ENCODE peak calls at places on chromosome 13, in six cellular contexts. One of them, this sample, is unnamed.

GRCh38 chr13:44160549-44161278 is 212.9 kb upstream of the SERP2 start:
- DNase-seq in H9: no peak
- DNase-seq in endothelial cell of umbilical vein: no peak
- DNase-seq in fibroblast of lung: no peak
- DNase-seq in neuronal stem cell: no peak
- DNase-seq in HCT116: no peak
- DNase-seq in this sample: no peak

GRCh38 chr13:65595881-65596280 is 1634.3 kb downstream of the PCDH9 start:
- DNase-seq in HCT116: no peak
- DNase-seq in endothelial cell of umbilical vein: no peak
- DNase-seq in H9: no peak
- DNase-seq in fibroblast of lung: peak; percentile 71
- DNase-seq in neuronal stem cell: no peak
- DNase-seq in this sample: no peak

GRCh38 chr13:76293346-76293745 is 592.9 kb downstream of the KCTD12 start:
- DNase-seq in fibroblast of lung: peak; percentile 73
- DNase-seq in neuronal stem cell: no peak
- DNase-seq in HCT116: no peak
- DNase-seq in endothelial cell of umbilical vein: peak; percentile 89
- DNase-seq in H9: no peak
- DNase-seq in this sample: no peak

GRCh38 chr13:106109391-106109791 is 426.1 kb downstream of the EFNB2 start:
- DNase-seq in endothelial cell of umbilical vein: peak; percentile 93
- DNase-seq in H9: no peak
- DNase-seq in HCT116: no peak
- DNase-seq in fibroblast of lung: peak; percentile 69
- DNase-seq in neuronal stem cell: no peak
- DNase-seq in this sample: no peak

GRCh38 chr13:76481738-76482137 is 404.5 kb downstream of the KCTD12 start:
- DNase-seq in neuronal stem cell: no peak
- DNase-seq in fibroblast of lung: peak; percentile 20
- DNase-seq in HCT116: no peak
- DNase-seq in H9: no peak
- DNase-seq in endothelial cell of umbilical vein: no peak
- DNase-seq in this sample: no peak

GRCh38 chr13:110314516-110315245 is 7.6 kb downstream of the COL4A2 start:
- DNase-seq in HCT116: no peak
- DNase-seq in H9: peak; percentile 20
- DNase-seq in neuronal stem cell: no peak
- DNase-seq in endothelial cell of umbilical vein: no peak
- DNase-seq in fibroblast of lung: no peak
- DNase-seq in this sample: no peak

GRCh38 chr13:104301216-104301975 is 1235.2 kb upstream of the SLC10A2 start:
- DNase-seq in HCT116: no peak
- DNase-seq in neuronal stem cell: no peak
- DNase-seq in H9: no peak
- DNase-seq in fibroblast of lung: peak; percentile 26
- DNase-seq in endothelial cell of umbilical vein: no peak
- DNase-seq in this sample: no peak

GRCh38 chr13:109180905-109181425 is 551.6 kb downstream of the MYO16 start:
- DNase-seq in fibroblast of lung: peak; percentile 95
- DNase-seq in HCT116: peak; percentile 24
- DNase-seq in H9: no peak
- DNase-seq in neuronal stem cell: no peak
- DNase-seq in endothelial cell of umbilical vein: no peak
- DNase-seq in this sample: no peak

DNA sequence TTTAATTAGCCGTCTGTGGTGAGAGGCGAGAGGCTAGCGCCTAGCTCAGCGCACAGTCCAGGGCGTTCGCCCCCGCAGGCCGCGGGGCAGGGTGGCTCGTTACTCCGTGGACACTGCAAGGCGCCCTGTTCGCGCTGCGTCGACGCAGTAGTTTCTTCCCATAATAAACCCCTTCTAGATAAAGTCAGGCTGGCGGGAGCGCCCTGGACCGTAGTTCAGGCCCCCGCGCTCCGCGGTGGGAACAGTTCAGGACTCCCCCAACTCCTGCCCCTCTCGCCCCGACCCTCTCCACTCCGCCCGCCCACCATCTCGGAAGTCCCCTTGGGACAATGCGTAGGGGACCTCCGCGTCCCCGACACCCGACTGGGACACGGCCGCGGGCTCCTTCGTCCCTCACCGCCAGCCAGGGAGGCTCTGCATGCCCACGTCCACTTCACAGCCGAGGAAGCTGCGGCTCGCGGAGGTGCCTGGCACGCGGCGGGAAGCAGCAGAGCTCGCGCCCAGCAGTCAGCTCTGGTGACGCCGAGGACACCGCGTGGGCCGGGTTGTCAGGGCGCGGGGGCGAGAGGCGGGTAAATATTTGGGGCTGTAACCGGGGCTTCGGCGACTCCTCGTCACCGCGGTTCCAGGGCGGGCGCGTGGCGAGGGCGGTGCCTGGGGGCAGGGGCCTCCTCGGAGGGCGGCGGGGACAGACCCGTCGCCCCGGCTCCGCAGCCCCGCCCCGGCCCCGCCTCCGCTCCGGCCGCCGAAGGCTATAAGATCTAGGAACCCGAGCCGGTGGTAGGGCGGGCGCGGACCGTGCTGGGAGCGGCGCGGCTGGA is at the start of gene RGCC:
- DNase-seq in fibroblast of lung: peak; percentile 57
- DNase-seq in HCT116: peak; percentile 10
- DNase-seq in endothelial cell of umbilical vein: peak; percentile 74
- DNase-seq in neuronal stem cell: peak; percentile 56
- DNase-seq in H9: peak; percentile 75
- DNase-seq in this sample: peak; percentile 88
- H3K9ac ChIP-seq in fibroblast of lung: peak within 1 kb of the TSS; percentile 72
- H3K9ac ChIP-seq in HCT116: peak within 1 kb of the TSS; percentile 55
- H3K9ac ChIP-seq in endothelial cell of umbilical vein: peak within 1 kb of the TSS; percentile 84
- H3K9ac ChIP-seq in neuronal stem cell: peak within 1 kb of the TSS; percentile 87
- H3K9ac ChIP-seq in H9: no peak within 1 kb of the TSS
- H3K9ac ChIP-seq in this sample: peak within 1 kb of the TSS; percentile 34

DNA sequence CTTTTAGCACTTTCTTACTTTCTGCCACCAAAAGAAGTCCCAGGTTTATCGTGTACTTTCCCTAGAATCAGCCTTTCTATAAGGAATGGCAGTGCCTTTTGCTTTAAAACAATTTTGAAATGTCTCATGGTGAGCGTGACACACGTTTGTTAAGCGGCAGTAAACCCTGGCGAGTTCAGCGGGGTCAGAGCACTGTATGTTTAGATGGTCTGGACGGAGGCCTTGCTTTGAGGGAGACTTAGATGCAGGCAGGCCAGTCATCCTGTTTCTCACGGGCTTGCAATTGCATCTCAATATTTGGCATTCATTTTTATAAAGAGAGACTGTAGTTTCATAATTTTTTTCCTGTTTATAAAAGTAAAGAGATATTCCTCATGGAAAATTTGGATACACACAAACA is 96.4 kb downstream of the TNFRSF19 start:
- DNase-seq in H9: no peak
- DNase-seq in HCT116: no peak
- DNase-seq in fibroblast of lung: no peak
- DNase-seq in neuronal stem cell: no peak
- DNase-seq in endothelial cell of umbilical vein: no peak
- DNase-seq in this sample: no peak
- H3K9ac ChIP-seq in H9: no peak overlapping the region
- H3K9ac ChIP-seq in HCT116: no peak overlapping the region
- H3K9ac ChIP-seq in fibroblast of lung: no peak overlapping the region
- H3K9ac ChIP-seq in neuronal stem cell: no peak overlapping the region
- H3K9ac ChIP-seq in endothelial cell of umbilical vein: no peak overlapping the region
- H3K9ac ChIP-seq in this sample: no peak overlapping the region

DNA sequence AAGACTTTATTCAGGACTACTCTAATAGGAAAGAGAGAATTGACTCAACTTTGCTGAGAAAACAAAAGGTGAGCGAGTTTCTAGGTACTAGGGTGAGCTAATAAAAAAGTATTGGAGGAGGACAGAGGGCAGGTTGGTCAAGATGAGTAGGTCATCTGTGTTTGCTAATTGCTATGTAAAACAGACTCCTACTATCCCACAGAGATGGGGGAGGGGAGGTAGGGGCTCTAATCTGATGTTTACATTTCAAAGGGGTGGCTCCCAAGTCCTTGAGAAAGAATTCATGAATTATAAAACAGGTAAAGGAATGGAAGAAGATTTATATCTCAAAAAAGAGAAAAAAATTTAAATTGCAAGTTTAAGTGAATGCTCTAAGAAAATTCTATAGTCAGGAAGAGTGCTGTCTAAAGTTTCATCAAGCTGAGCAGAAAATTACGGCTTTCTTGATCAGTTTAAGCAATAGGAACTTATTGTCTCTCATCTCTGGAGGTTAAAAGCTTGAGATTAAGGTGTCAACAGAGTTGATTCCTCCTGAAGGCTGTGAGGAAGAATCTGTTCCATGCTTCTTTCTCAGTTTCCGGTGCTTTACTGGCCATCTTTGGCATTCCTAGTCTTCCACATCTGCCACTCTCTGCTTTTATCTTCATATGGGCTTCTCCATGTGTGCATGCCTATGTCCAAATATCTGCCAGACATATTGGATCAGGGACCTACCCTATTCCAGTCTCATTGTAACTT is 790.3 kb downstream of the SLITRK5 start:
- DNase-seq in H9: peak; percentile 55
- DNase-seq in HCT116: no peak
- DNase-seq in neuronal stem cell: no peak
- DNase-seq in endothelial cell of umbilical vein: no peak
- DNase-seq in fibroblast of lung: no peak
- DNase-seq in this sample: no peak
- H3K9ac ChIP-seq in H9: no peak overlapping the region
- H3K9ac ChIP-seq in HCT116: no peak overlapping the region
- H3K9ac ChIP-seq in neuronal stem cell: no peak overlapping the region
- H3K9ac ChIP-seq in endothelial cell of umbilical vein: no peak overlapping the region
- H3K9ac ChIP-seq in fibroblast of lung: no peak overlapping the region
- H3K9ac ChIP-seq in this sample: no peak overlapping the region

DNA sequence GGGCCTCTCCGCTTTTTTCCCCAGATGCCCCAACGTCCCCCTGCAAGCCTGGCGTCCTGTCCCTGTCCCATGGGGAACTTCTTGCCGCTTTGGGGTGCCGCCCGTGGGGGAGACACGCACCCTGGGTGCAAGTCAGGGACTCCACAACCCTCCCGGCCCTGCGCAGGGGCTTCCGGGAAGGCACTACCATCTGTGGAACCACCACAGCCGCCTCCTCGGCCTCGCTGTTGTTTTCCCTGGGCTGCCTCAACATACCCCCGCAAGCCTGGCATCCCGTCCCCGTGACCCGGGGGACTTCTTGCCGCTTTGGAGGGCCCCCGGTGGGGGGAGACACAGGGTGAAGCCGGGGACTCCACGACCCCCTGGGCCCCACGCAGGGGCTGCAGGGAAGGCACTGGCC is 238.4 kb downstream of the TUBA3C start:
- DNase-seq in H9: no peak
- DNase-seq in endothelial cell of umbilical vein: no peak
- DNase-seq in fibroblast of lung: no peak
- DNase-seq in HCT116: no peak
- DNase-seq in neuronal stem cell: no peak
- DNase-seq in this sample: peak; percentile 72
- H3K9ac ChIP-seq in H9: no peak overlapping the region
- H3K9ac ChIP-seq in endothelial cell of umbilical vein: no peak overlapping the region
- H3K9ac ChIP-seq in fibroblast of lung: no peak overlapping the region
- H3K9ac ChIP-seq in HCT116: no peak overlapping the region
- H3K9ac ChIP-seq in neuronal stem cell: no peak overlapping the region
- H3K9ac ChIP-seq in this sample: no peak overlapping the region

GRCh38 chr13:40508112-40508511 is 158.3 kb downstream of the FOXO1 start:
- DNase-seq in HCT116: no peak
- DNase-seq in H9: no peak
- DNase-seq in endothelial cell of umbilical vein: peak; percentile 96
- DNase-seq in fibroblast of lung: peak; percentile 77
- DNase-seq in neuronal stem cell: no peak
- DNase-seq in this sample: no peak
- H3K9ac ChIP-seq in HCT116: no peak overlapping the region
- H3K9ac ChIP-seq in H9: no peak overlapping the region
- H3K9ac ChIP-seq in endothelial cell of umbilical vein: peak overlapping the region; percentile 51
- H3K9ac ChIP-seq in fibroblast of lung: no peak overlapping the region
- H3K9ac ChIP-seq in neuronal stem cell: no peak overlapping the region
- H3K9ac ChIP-seq in this sample: no peak overlapping the region

GRCh38 chr13:50319603-50320296 is 304.5 kb downstream of the KCNRG start:
- DNase-seq in HCT116: no peak
- DNase-seq in endothelial cell of umbilical vein: peak; percentile 84
- DNase-seq in fibroblast of lung: peak; percentile 83
- DNase-seq in neuronal stem cell: no peak
- DNase-seq in H9: no peak
- DNase-seq in this sample: no peak
- H3K9ac ChIP-seq in HCT116: no peak overlapping the region
- H3K9ac ChIP-seq in endothelial cell of umbilical vein: peak overlapping the region; percentile 31
- H3K9ac ChIP-seq in fibroblast of lung: no peak overlapping the region
- H3K9ac ChIP-seq in neuronal stem cell: no peak overlapping the region
- H3K9ac ChIP-seq in H9: no peak overlapping the region
- H3K9ac ChIP-seq in this sample: no peak overlapping the region

GRCh38 chr13:90415902-90416301 is 931.6 kb upstream of the MIR17HG start:
- DNase-seq in fibroblast of lung: peak; percentile 20
- DNase-seq in HCT116: no peak
- DNase-seq in endothelial cell of umbilical vein: no peak
- DNase-seq in H9: no peak
- DNase-seq in neuronal stem cell: no peak
- DNase-seq in this sample: no peak

GRCh38 chr13:90413548-90413947 is 933.9 kb upstream of the MIR17HG start:
- DNase-seq in endothelial cell of umbilical vein: no peak
- DNase-seq in neuronal stem cell: no peak
- DNase-seq in H9: no peak
- DNase-seq in HCT116: no peak
- DNase-seq in fibroblast of lung: no peak
- DNase-seq in this sample: no peak

GRCh38 chr13:90416519-90416918 is 931.0 kb upstream of the MIR17HG start:
- DNase-seq in endothelial cell of umbilical vein: peak; percentile 12
- DNase-seq in H9: no peak
- DNase-seq in fibroblast of lung: peak; percentile 94
- DNase-seq in neuronal stem cell: peak; percentile 9
- DNase-seq in HCT116: no peak
- DNase-seq in this sample: no peak

GRCh38 chr13:90412980-90413379 is 934.5 kb upstream of the MIR17HG start:
- DNase-seq in fibroblast of lung: no peak
- DNase-seq in neuronal stem cell: no peak
- DNase-seq in H9: no peak
- DNase-seq in HCT116: no peak
- DNase-seq in endothelial cell of umbilical vein: no peak
- DNase-seq in this sample: no peak

GRCh38 chr13:90414691-90415596 is 932.5 kb upstream of the MIR17HG start:
- DNase-seq in HCT116: peak; percentile 4
- DNase-seq in fibroblast of lung: peak; percentile 85
- DNase-seq in endothelial cell of umbilical vein: peak; percentile 66
- DNase-seq in neuronal stem cell: no peak
- DNase-seq in H9: no peak
- DNase-seq in this sample: no peak
- H3K9ac ChIP-seq in HCT116: no peak overlapping the region
- H3K9ac ChIP-seq in fibroblast of lung: no peak overlapping the region
- H3K9ac ChIP-seq in endothelial cell of umbilical vein: no peak overlapping the region
- H3K9ac ChIP-seq in neuronal stem cell: no peak overlapping the region
- H3K9ac ChIP-seq in H9: no peak overlapping the region
- H3K9ac ChIP-seq in this sample: no peak overlapping the region

DNA sequence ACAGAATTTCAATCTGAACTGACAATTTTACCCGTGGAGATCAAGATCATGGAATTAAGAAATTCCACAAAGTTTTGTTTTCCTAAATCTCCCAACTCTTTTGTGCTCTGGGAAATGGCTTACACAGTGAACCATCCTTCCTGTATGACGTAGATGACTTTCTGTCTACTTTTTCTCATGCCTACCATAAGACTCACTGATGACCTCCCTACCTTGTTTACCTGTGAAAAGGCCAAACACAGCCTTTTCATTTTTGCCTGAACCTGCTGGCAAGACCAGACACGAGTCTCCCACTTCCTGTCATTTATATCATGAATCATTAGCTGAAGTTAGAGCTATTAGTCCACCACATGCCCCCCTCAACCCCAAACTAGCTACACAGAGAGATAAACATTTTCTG is 4.6 kb upstream of the KBTBD6 start:
- DNase-seq in H9: no peak
- DNase-seq in fibroblast of lung: no peak
- DNase-seq in endothelial cell of umbilical vein: no peak
- DNase-seq in HCT116: no peak
- DNase-seq in neuronal stem cell: no peak
- DNase-seq in this sample: no peak
- H3K9ac ChIP-seq in H9: no peak overlapping the region
- H3K9ac ChIP-seq in fibroblast of lung: no peak overlapping the region
- H3K9ac ChIP-seq in endothelial cell of umbilical vein: no peak overlapping the region
- H3K9ac ChIP-seq in HCT116: no peak overlapping the region
- H3K9ac ChIP-seq in neuronal stem cell: no peak overlapping the region
- H3K9ac ChIP-seq in this sample: no peak overlapping the region

This sample was measured in kidney.